ENCODE peak calls at places on chromosomes 3 and 15, in nine cellular contexts. Z is left ventricle myocardium inferior; B is CD8-positive, alpha-beta T cell; X is OCI-LY7; M is GM12865; R is A549; I is mammary epithelial cell; H is fibroblast of lung; T is foreskin fibroblast. F is an unnamed sample.

GRCh38 chr15:37973856-37974255 is 39.4 kb downstream of the TMCO5A start:
- DNase-seq in R (no peak), Z (no peak), X (no peak), T (peak), H (peak), B (no peak), M (no peak), I (peak), F (peak)

GRCh38 chr3:195546130-195546560 is 3.0 kb upstream of the PPP1R2 start:
- DNase-seq in Z (no peak), I (peak), H (peak), X (no peak), B (no peak), T (peak), R (peak), M (no peak), F (peak)

GRCh38 chr3:43319794-43320193 is 33.5 kb downstream of the SNRK start:
- DNase-seq in B (no peak), X (no peak), I (no peak), H (peak), Z (no peak), T (no peak), M (no peak), R (no peak), F (no peak)

GRCh38 chr3:25585361-25586166 is 79.1 kb downstream of the TOP2B start:
- DNase-seq in B (no peak), R (no peak), X (no peak), I (peak), H (no peak), T (peak), Z (no peak), M (no peak), F (peak)

GRCh38 chr15:65323071-65323511 is 18.6 kb downstream of the RNU5B-1 start:
- DNase-seq in H (peak), I (no peak), R (no peak), T (peak), M (no peak), B (no peak), X (no peak), Z (peak), F (no peak)

GRCh38 chr3:186883686-186884058 is 41.2 kb downstream of the ADIPOQ start:
- DNase-seq in B (no peak), H (no peak), T (no peak), I (no peak), M (no peak), R (no peak), X (no peak), Z (no peak), F (no peak)

GRCh38 chr3:36135863-36136262 is 244.4 kb upstream of the STAC start:
- DNase-seq in Z (no peak), M (no peak), H (no peak), X (no peak), T (no peak), I (no peak), R (no peak), B (no peak), F (no peak)

GRCh38 chr3:16177962-16178627 is 3.6 kb downstream of the GALNT15 start:
- DNase-seq in H (peak), Z (peak), R (peak), T (peak), I (peak), B (peak), M (peak), X (peak), F (peak)

GRCh38 chr3:118075873-118076272 is 958.8 kb downstream of the IGSF11 start:
- DNase-seq in Z (no peak), X (no peak), T (no peak), B (no peak), I (no peak), H (peak), M (no peak), R (no peak), F (no peak)

GRCh38 chr3:59313365-59313764 is 263.5 kb upstream of the CFAP20DC start:
- DNase-seq in X (peak), R (peak), Z (peak), B (no peak), M (peak), I (peak), T (peak), H (peak), F (peak)

GRCh38 chr3:59310736-59311135 is 260.9 kb upstream of the CFAP20DC start:
- DNase-seq in I (peak), X (no peak), R (no peak), M (no peak), H (no peak), B (no peak), T (no peak), Z (no peak), F (peak)

GRCh38 chr3:59308001-59308400 is 258.2 kb upstream of the CFAP20DC start:
- DNase-seq in R (no peak), H (no peak), T (no peak), M (no peak), X (no peak), B (no peak), I (no peak), Z (no peak), F (peak)

GRCh38 chr3:59306436-59306835 is 256.6 kb upstream of the CFAP20DC start:
- DNase-seq in H (no peak), B (no peak), M (no peak), T (no peak), X (no peak), R (no peak), I (no peak), Z (no peak), F (no peak)

GRCh38 chr3:59308684-59309083 is 258.9 kb upstream of the CFAP20DC start:
- DNase-seq in X (no peak), Z (no peak), I (no peak), M (no peak), T (no peak), H (no peak), R (no peak), B (no peak), F (no peak)
- TF ChIP-seq CTCF in X (peak), Z (no peak), I (no peak), M (no peak), T (no peak), H (no peak), R (no peak), B (no peak), F (no peak)

GRCh38 chr3:1087066-1087555 is 5.7 kb upstream of the CNTN6 start:
- DNase-seq in I (peak), R (no peak), T (peak), H (peak), B (no peak), M (no peak), X (no peak), Z (no peak), F (peak)
- H3K4me3 ChIP-seq in I (no peak), R (no peak), T (no peak), H (no peak), B (no peak), M (no peak), X (no peak), Z (no peak), F (no peak)

GRCh38 chr3:128498127-128498626 is 5.2 kb upstream of the GATA2 start:
- DNase-seq in X (no peak), M (no peak), Z (no peak), R (no peak), B (no peak), I (no peak), H (no peak), T (no peak), F (no peak)
- TF ChIP-seq CTCF in X (peak), M (no peak), Z (no peak), R (no peak), B (peak), I (no peak), H (no peak), T (no peak), F (no peak)

DNA sequence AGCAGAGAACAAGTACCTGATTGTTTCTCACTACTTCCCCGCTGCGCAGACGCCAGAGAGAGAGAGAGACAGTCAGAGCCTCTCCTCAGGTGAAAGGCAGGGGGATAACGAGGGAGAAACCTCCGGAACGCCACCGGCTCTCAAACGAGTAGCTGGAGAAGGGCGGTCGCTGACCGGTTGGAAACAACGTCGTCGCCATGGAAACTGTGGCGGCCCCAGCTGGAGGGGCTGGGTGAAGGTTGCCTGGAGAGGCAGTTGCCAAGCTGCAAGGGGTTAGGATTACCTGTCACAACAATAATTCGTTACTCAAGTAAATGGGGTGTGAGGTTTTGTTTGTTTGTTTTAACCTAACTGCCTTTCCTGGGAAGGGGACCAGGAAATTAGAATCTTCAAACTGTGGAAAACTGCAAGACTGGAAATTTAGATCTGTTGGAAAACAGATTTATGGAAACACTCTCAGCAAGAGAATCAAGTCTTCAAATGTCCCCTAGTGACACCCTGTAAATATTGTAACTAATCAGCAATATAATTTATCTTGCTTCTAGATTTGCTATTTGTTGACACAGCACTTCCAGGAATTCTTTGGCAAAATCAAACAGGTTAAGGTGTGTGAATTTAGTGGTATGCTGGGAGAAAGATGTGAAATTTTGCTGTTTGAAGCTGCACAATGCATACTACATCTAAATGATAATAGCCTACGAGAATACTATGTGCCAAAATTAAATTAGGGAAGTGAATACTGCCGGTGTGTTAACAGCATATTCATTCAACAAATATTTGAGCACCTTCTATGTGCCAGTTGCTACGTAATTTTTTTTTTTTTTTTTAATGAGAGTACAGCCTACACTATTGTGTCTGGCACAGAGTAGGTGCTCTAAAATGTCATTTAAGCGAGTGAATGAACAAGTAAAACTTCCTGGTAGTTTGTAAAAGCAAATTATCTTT is at the start of gene DNAH12:
- DNase-seq in R (peak), B (no peak), Z (no peak), X (peak), T (peak), H (peak), M (no peak), I (peak), F (peak)
- H3K4me3 ChIP-seq in R (no peak), B (no peak), Z (peak), X (no peak), T (peak), H (peak), M (no peak), I (peak), F (peak)

DNA sequence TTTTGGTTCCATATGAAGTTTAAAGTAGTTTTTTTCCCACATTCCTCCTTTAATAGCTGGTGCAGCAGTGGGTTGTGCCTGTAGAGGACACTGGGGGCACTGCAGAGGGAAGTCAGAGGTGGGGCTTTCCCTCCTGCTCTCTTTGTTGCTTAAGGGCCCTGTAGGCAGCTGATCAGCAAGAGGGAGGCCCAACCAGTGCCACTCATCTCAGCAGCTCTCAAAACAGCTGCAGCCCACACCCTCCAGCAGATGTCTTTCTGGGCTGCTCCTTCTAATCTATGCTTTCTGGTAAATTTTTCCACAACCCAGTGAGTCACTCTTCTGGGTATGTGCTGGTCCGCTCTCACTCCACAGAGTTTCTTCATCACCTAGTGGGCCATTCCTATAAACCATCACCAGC is 263.8 kb downstream of the FEZF2 start:
- DNase-seq in B (no peak), M (no peak), H (peak), Z (peak), I (peak), X (no peak), T (peak), R (no peak), F (peak)
- TF ChIP-seq CTCF in B (no peak), M (no peak), H (peak), Z (no peak), I (no peak), X (no peak), T (peak), R (no peak), F (no peak)

GRCh38 chr3:115627180-115628074 is 4.1 kb downstream of the GAP43 start:
- DNase-seq in H (no peak), T (no peak), B (no peak), I (no peak), X (no peak), M (peak), Z (no peak), R (no peak), F (no peak)
- H3K4me3 ChIP-seq in H (no peak), T (no peak), B (no peak), I (no peak), X (no peak), M (no peak), Z (no peak), R (no peak), F (no peak)

DNA sequence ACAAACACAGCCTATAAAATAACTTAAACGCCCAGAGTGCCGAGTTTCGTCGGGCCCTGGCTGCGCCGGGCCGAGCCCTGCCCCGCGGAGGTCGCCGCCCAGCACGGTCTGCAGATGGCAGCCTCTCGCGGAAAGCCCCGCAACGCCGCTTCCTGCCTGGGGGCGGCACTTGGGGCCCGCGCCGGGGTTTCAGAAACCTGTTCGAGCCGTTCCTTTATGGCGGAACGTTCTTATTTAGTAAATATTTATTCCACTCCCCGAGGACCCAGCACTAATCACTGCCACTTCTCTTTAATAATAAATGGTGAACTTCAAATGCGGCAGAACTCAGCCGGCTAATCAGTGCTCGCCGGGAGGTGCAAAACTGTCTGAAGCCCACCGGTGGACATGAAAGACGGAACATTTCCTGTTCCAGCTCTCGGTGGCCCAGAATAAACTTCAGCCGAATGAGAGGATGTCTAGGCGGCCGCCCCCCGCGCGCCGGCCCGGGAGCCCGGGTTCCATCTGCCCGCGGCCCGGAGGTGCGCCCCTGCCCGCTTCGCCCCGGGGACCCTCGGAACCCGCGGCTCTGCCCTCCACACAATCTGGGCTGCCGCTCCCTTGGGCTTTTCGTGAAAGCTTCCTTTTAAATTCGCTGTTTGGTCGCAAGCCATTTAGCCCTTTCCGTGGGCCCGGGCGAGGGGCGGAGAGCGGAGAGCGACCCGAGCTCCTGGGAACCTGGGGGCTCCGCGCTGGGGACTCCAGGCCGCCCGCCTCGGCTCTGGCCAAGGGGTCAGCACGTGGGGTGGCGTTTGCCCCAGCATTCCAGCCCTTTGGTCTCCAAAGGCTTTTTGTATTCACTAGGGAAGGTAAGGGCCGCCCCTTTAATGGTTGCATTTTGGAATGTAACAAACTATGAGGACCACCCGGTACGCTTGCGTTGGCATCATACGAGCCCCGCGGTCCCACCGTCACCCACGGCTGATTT is 110.8 kb upstream of the ATP11B start:
- DNase-seq in R (peak), M (peak), X (peak), H (peak), I (peak), B (peak), Z (peak), T (peak), F (peak)
- TF ChIP-seq CTCF in R (no peak), M (peak), X (peak), H (peak), I (peak), B (no peak), Z (peak), T (no peak), F (no peak)

F was measured in epithelial cell of esophagus.